ENCODE peak calls at places on chromosome 14, in eight cellular contexts. Q, K, A, I, F, P, Z and M are unnamed samples.

GRCh38 chr14:65210118-65210826 is 108.0 kb upstream of the MAX start:
- DNase-seq in Q (no peak), K (no peak), A (no peak), I (no peak), F (no peak), P (no peak), Z (no peak), M (no peak)

GRCh38 chr14:73180385-73180805 is 44.1 kb downstream of the PSEN1 start:
- DNase-seq in Q (peak; percentile 27), K (no peak), A (no peak), I (peak; percentile 51), F (no peak), P (no peak), Z (no peak), M (no peak)

GRCh38 chr14:62546862-62547474 is 498.3 kb downstream of the KCNH5 start:
- DNase-seq in Q (no peak), K (no peak), A (no peak), I (no peak), F (no peak), P (no peak), Z (no peak), M (no peak)

GRCh38 chr14:61388173-61388975 is 67.0 kb downstream of the PRKCH start:
- DNase-seq in Q (no peak), K (no peak), A (no peak), I (no peak), F (no peak), P (no peak), Z (no peak), M (no peak)

GRCh38 chr14:74875941-74876913 is at the start of gene PROX2:
- DNase-seq in Q (no peak), K (no peak), A (no peak), I (no peak), F (no peak), P (no peak), Z (no peak), M (no peak)

GRCh38 chr14:58216544-58216943 is 16.6 kb downstream of the ACTR10 start:
- DNase-seq in Q (no peak), K (no peak), A (no peak), I (no peak), F (no peak), P (no peak), Z (no peak), M (no peak)

GRCh38 chr14:63676615-63677014 is 34.9 kb upstream of the WDR89 start:
- DNase-seq in Q (no peak), K (no peak), A (no peak), I (no peak), F (no peak), P (no peak), Z (no peak), M (no peak)

GRCh38 chr14:47208434-47208833 is 467.0 kb downstream of the MDGA2 start:
- DNase-seq in Q (no peak), K (no peak), A (no peak), I (no peak), F (no peak), P (no peak), Z (no peak), M (no peak)

GRCh38 chr14:95200404-95200803 is 43.1 kb upstream of the DICER1 start:
- DNase-seq in Q (no peak), K (no peak), A (no peak), I (no peak), F (no peak), P (no peak), Z (no peak), M (no peak)

GRCh38 chr14:103899316-103899715 is 28.9 kb upstream of the TDRD9 start:
- DNase-seq in Q (no peak), K (peak; percentile 32), A (no peak), I (no peak), F (no peak), P (no peak), Z (no peak), M (no peak)

GRCh38 chr14:94764573-94764972 is 5.3 kb downstream of the GSC start:
- DNase-seq in Q (no peak), K (no peak), A (no peak), I (no peak), F (no peak), P (no peak), Z (no peak), M (no peak)

GRCh38 chr14:29616922-29617321 is 310.7 kb downstream of the PRKD1 start:
- DNase-seq in Q (no peak), K (no peak), A (no peak), I (no peak), F (no peak), P (no peak), Z (no peak), M (no peak)

GRCh38 chr14:79528843-79529405 is 682.4 kb downstream of the DIO2 start:
- DNase-seq in Q (no peak), K (no peak), A (no peak), I (no peak), F (no peak), P (no peak), Z (no peak), M (no peak)

GRCh38 chr14:72443256-72443655 is 450.6 kb downstream of the DPF3 start:
- DNase-seq in Q (no peak), K (no peak), A (no peak), I (no peak), F (no peak), P (no peak), Z (no peak), M (no peak)

GRCh38 chr14:73977896-73978295 is 27.8 kb downstream of the COQ6 start:
- DNase-seq in Q (no peak), K (no peak), A (no peak), I (no peak), F (no peak), P (no peak), Z (no peak), M (no peak)

GRCh38 chr14:99816642-99817041 is 23.4 kb downstream of the EML1 start:
- DNase-seq in Q (no peak), K (no peak), A (no peak), I (no peak), F (no peak), P (no peak), Z (no peak), M (no peak)

GRCh38 chr14:105855246-105855892 is 329.0 kb downstream of the TMEM121 start:
- DNase-seq in Q (no peak), K (no peak), A (no peak), I (no peak), F (peak; percentile 56), P (no peak), Z (no peak), M (no peak)

GRCh38 chr14:105853907-105854599 is 327.7 kb downstream of the TMEM121 start:
- DNase-seq in Q (no peak), K (no peak), A (no peak), I (no peak), F (peak; percentile 55), P (no peak), Z (no peak), M (no peak)

GRCh38 chr14:105855893-105856675 is 329.7 kb downstream of the TMEM121 start:
- DNase-seq in Q (no peak), K (no peak), A (no peak), I (no peak), F (peak; percentile 47), P (peak; percentile 2), Z (no peak), M (no peak)

GRCh38 chr14:105853089-105853906 is 326.9 kb downstream of the TMEM121 start:
- DNase-seq in Q (no peak), K (peak; percentile 87), A (no peak), I (no peak), F (no peak), P (peak; percentile 5), Z (no peak), M (no peak)

GRCh38 chr14:105854600-105855245 is 328.3 kb downstream of the TMEM121 start:
- DNase-seq in Q (no peak), K (no peak), A (no peak), I (no peak), F (peak; percentile 52), P (no peak), Z (no peak), M (no peak)
- H3K27me3 ChIP-seq in Q (peaks cover 35% of the 10 kb centered on the region), K (no peaks in the 10 kb centered on the region), A (no peaks in the 10 kb centered on the region), I (no peaks in the 10 kb centered on the region), F (no peaks in the 10 kb centered on the region), P (no peaks in the 10 kb centered on the region), Z (no peaks in the 10 kb centered on the region), M (no peaks in the 10 kb centered on the region)

GRCh38 chr14:67934087-67934486 is 114.5 kb downstream of the RAD51B start:
- DNase-seq in Q (peak; percentile 62), K (peak; percentile 53), A (peak; percentile 29), I (peak; percentile 54), F (no peak), P (no peak), Z (peak; percentile 19), M (no peak)
- TF ChIP-seq EP300 in Q (no peak), K (no peak), A (no peak), I (no peak), F (no peak), P (no peak), Z (no peak), M (no peak)

GRCh38 chr14:104935955-104936354 is 11.3 kb downstream of the PLD4 start:
- DNase-seq in Q (no peak), K (no peak), A (no peak), I (no peak), F (no peak), P (no peak), Z (no peak), M (no peak)
- H3K27me3 ChIP-seq in Q (peaks cover 90% of the 10 kb centered on the region), K (no peaks in the 10 kb centered on the region), A (peaks cover 26% of the 10 kb centered on the region), I (no peaks in the 10 kb centered on the region), F (no peaks in the 10 kb centered on the region), P (no peaks in the 10 kb centered on the region), Z (peaks cover 5% of the 10 kb centered on the region), M (peaks cover 33% of the 10 kb centered on the region)

GRCh38 chr14:92644601-92645515 is 103.6 kb downstream of the LGMN start:
- DNase-seq in Q (no peak), K (no peak), A (no peak), I (no peak), F (no peak), P (no peak), Z (no peak), M (no peak)

GRCh38 chr14:92645841-92646478 is 102.5 kb downstream of the LGMN start:
- DNase-seq in Q (no peak), K (no peak), A (no peak), I (no peak), F (no peak), P (no peak), Z (no peak), M (no peak)

GRCh38 chr14:92649066-92649465 is 99.4 kb downstream of the LGMN start:
- DNase-seq in Q (no peak), K (no peak), A (no peak), I (no peak), F (no peak), P (no peak), Z (no peak), M (no peak)

GRCh38 chr14:92647499-92648279 is 100.7 kb downstream of the LGMN start:
- DNase-seq in Q (no peak), K (no peak), A (no peak), I (no peak), F (no peak), P (no peak), Z (no peak), M (no peak)

DNA sequence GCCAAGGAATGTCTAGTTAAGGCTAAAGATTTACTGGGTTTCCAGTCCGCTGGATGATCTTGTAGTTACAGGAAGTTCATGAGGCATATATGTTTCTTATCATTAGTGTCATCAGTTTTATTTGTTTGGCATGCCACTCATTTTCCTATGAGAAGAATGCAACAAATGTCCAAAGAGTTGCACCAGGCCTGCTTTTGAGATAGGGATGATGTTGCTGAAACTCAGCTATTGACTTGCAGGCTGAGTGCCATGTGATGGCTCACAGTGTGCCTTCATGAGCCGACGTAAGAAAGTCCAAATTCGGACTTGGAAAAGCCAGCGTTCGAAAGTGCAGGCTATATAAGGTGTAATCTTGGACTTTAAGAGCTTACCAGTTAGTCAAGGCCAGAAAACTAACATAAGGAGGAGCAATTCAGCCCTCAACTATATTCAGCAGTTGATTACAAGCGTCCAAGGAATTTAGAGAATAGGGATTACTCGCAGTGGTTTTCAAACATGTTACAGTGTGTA is 101.4 kb downstream of the LGMN start:
- DNase-seq in Q (no peak), K (no peak), A (no peak), I (no peak), F (peak; percentile 94), P (no peak), Z (no peak), M (no peak)
- TF ChIP-seq EP300 in Q (no peak), K (no peak), A (no peak), I (no peak), F (peak; percentile 96), P (no peak), Z (no peak), M (peak; percentile 80)